ENCODE peak calls at places on chromosomes 12 and 14, in ten cellular contexts. One of them, this sample, is unnamed.

GRCh38 chr12:66140726-66141125 is 10.2 kb upstream of the LLPH start:
- DNase-seq in NCI-H2081: no peak
- DNase-seq in CD8-positive, alpha-beta T cell: no peak
- DNase-seq in omental fat pad: no peak
- DNase-seq in HT1080: no peak
- DNase-seq in NCI-H748 treated with DMSO at 0.1 percent for 48 hours: no peak
- DNase-seq in C1 segment of cervical spinal cord: no peak
- DNase-seq in stimulated activated CD4-positive, alpha-beta T cell treated with anti-CD3 and anti-CD28 coated beads, Interleukin-4, amount 100 ng/mL, for 48 hours: no peak
- DNase-seq in stimulated activated CD8-positive, alpha-beta memory T cell treated with anti-CD3 and anti-CD28 coated beads, Interleukin-4, amount 100 ng/mL, for 48 hours: no peak
- DNase-seq in suprapubic skin: no peak
- DNase-seq in this sample: no peak

GRCh38 chr14:68547305-68548193 is 245.3 kb downstream of the ZFP36L1 start:
- DNase-seq in C1 segment of cervical spinal cord: peak; percentile 44
- DNase-seq in HT1080: peak; percentile 89
- DNase-seq in NCI-H748 treated with DMSO at 0.1 percent for 48 hours: no peak
- DNase-seq in stimulated activated CD8-positive, alpha-beta memory T cell treated with anti-CD3 and anti-CD28 coated beads, Interleukin-4, amount 100 ng/mL, for 48 hours: no peak
- DNase-seq in omental fat pad: no peak
- DNase-seq in CD8-positive, alpha-beta T cell: no peak
- DNase-seq in NCI-H2081: no peak
- DNase-seq in suprapubic skin: peak; percentile 88
- DNase-seq in stimulated activated CD4-positive, alpha-beta T cell treated with anti-CD3 and anti-CD28 coated beads, Interleukin-4, amount 100 ng/mL, for 48 hours: no peak
- DNase-seq in this sample: no peak

GRCh38 chr12:49882248-49882850 is 21.4 kb downstream of the FAIM2 start:
- DNase-seq in stimulated activated CD8-positive, alpha-beta memory T cell treated with anti-CD3 and anti-CD28 coated beads, Interleukin-4, amount 100 ng/mL, for 48 hours: no peak
- DNase-seq in omental fat pad: no peak
- DNase-seq in C1 segment of cervical spinal cord: no peak
- DNase-seq in HT1080: no peak
- DNase-seq in NCI-H2081: no peak
- DNase-seq in NCI-H748 treated with DMSO at 0.1 percent for 48 hours: no peak
- DNase-seq in suprapubic skin: no peak
- DNase-seq in stimulated activated CD4-positive, alpha-beta T cell treated with anti-CD3 and anti-CD28 coated beads, Interleukin-4, amount 100 ng/mL, for 48 hours: no peak
- DNase-seq in CD8-positive, alpha-beta T cell: no peak
- DNase-seq in this sample: no peak

GRCh38 chr12:89389755-89390661 is 37.7 kb upstream of the DUSP6 start:
- DNase-seq in C1 segment of cervical spinal cord: no peak
- DNase-seq in CD8-positive, alpha-beta T cell: no peak
- DNase-seq in omental fat pad: no peak
- DNase-seq in NCI-H2081: no peak
- DNase-seq in HT1080: no peak
- DNase-seq in stimulated activated CD4-positive, alpha-beta T cell treated with anti-CD3 and anti-CD28 coated beads, Interleukin-4, amount 100 ng/mL, for 48 hours: peak; percentile 29
- DNase-seq in NCI-H748 treated with DMSO at 0.1 percent for 48 hours: no peak
- DNase-seq in stimulated activated CD8-positive, alpha-beta memory T cell treated with anti-CD3 and anti-CD28 coated beads, Interleukin-4, amount 100 ng/mL, for 48 hours: peak; percentile 35
- DNase-seq in suprapubic skin: no peak
- DNase-seq in this sample: no peak

GRCh38 chr14:85533821-85534271 is 3.9 kb downstream of the FLRT2 start:
- DNase-seq in NCI-H2081: no peak
- DNase-seq in C1 segment of cervical spinal cord: peak; percentile 29
- DNase-seq in suprapubic skin: no peak
- DNase-seq in stimulated activated CD4-positive, alpha-beta T cell treated with anti-CD3 and anti-CD28 coated beads, Interleukin-4, amount 100 ng/mL, for 48 hours: no peak
- DNase-seq in omental fat pad: no peak
- DNase-seq in HT1080: peak; percentile 31
- DNase-seq in CD8-positive, alpha-beta T cell: no peak
- DNase-seq in NCI-H748 treated with DMSO at 0.1 percent for 48 hours: peak; percentile 38
- DNase-seq in stimulated activated CD8-positive, alpha-beta memory T cell treated with anti-CD3 and anti-CD28 coated beads, Interleukin-4, amount 100 ng/mL, for 48 hours: no peak
- DNase-seq in this sample: peak; percentile 4

GRCh38 chr12:3777206-3777809 is 24.4 kb upstream of the CRACR2A start:
- DNase-seq in NCI-H748 treated with DMSO at 0.1 percent for 48 hours: peak; percentile 32
- DNase-seq in HT1080: peak; percentile 39
- DNase-seq in CD8-positive, alpha-beta T cell: no peak
- DNase-seq in C1 segment of cervical spinal cord: no peak
- DNase-seq in NCI-H2081: peak; percentile 45
- DNase-seq in omental fat pad: no peak
- DNase-seq in stimulated activated CD8-positive, alpha-beta memory T cell treated with anti-CD3 and anti-CD28 coated beads, Interleukin-4, amount 100 ng/mL, for 48 hours: no peak
- DNase-seq in suprapubic skin: no peak
- DNase-seq in stimulated activated CD4-positive, alpha-beta T cell treated with anti-CD3 and anti-CD28 coated beads, Interleukin-4, amount 100 ng/mL, for 48 hours: no peak
- DNase-seq in this sample: no peak

GRCh38 chr14:58171090-58171489 is 19.1 kb upstream of the ARMH4 start:
- DNase-seq in stimulated activated CD4-positive, alpha-beta T cell treated with anti-CD3 and anti-CD28 coated beads, Interleukin-4, amount 100 ng/mL, for 48 hours: peak; percentile 29
- DNase-seq in CD8-positive, alpha-beta T cell: peak; percentile 13
- DNase-seq in HT1080: peak; percentile 88
- DNase-seq in stimulated activated CD8-positive, alpha-beta memory T cell treated with anti-CD3 and anti-CD28 coated beads, Interleukin-4, amount 100 ng/mL, for 48 hours: peak; percentile 68
- DNase-seq in NCI-H2081: peak; percentile 75
- DNase-seq in NCI-H748 treated with DMSO at 0.1 percent for 48 hours: peak; percentile 82
- DNase-seq in omental fat pad: peak; percentile 48
- DNase-seq in C1 segment of cervical spinal cord: peak; percentile 59
- DNase-seq in suprapubic skin: peak; percentile 83
- DNase-seq in this sample: no peak

GRCh38 chr14:55102141-55102547 is 26.9 kb upstream of the LGALS3 start:
- DNase-seq in stimulated activated CD8-positive, alpha-beta memory T cell treated with anti-CD3 and anti-CD28 coated beads, Interleukin-4, amount 100 ng/mL, for 48 hours: peak; percentile 58
- DNase-seq in suprapubic skin: peak; percentile 92
- DNase-seq in HT1080: peak; percentile 79
- DNase-seq in omental fat pad: no peak
- DNase-seq in C1 segment of cervical spinal cord: peak; percentile 75
- DNase-seq in stimulated activated CD4-positive, alpha-beta T cell treated with anti-CD3 and anti-CD28 coated beads, Interleukin-4, amount 100 ng/mL, for 48 hours: no peak
- DNase-seq in NCI-H2081: peak; percentile 86
- DNase-seq in NCI-H748 treated with DMSO at 0.1 percent for 48 hours: peak; percentile 34
- DNase-seq in CD8-positive, alpha-beta T cell: peak; percentile 54
- DNase-seq in this sample: peak; percentile 58

GRCh38 chr12:55642275-55643068 is 5.8 kb downstream of the OR10P1 start:
- DNase-seq in NCI-H2081: no peak
- DNase-seq in C1 segment of cervical spinal cord: no peak
- DNase-seq in stimulated activated CD8-positive, alpha-beta memory T cell treated with anti-CD3 and anti-CD28 coated beads, Interleukin-4, amount 100 ng/mL, for 48 hours: peak; percentile 40
- DNase-seq in CD8-positive, alpha-beta T cell: peak; percentile 20
- DNase-seq in NCI-H748 treated with DMSO at 0.1 percent for 48 hours: no peak
- DNase-seq in HT1080: no peak
- DNase-seq in omental fat pad: no peak
- DNase-seq in suprapubic skin: no peak
- DNase-seq in stimulated activated CD4-positive, alpha-beta T cell treated with anti-CD3 and anti-CD28 coated beads, Interleukin-4, amount 100 ng/mL, for 48 hours: no peak
- DNase-seq in this sample: no peak

GRCh38 chr12:10048531-10048930 is 18.0 kb downstream of the CLEC9A start:
- DNase-seq in suprapubic skin: no peak
- DNase-seq in NCI-H2081: no peak
- DNase-seq in stimulated activated CD8-positive, alpha-beta memory T cell treated with anti-CD3 and anti-CD28 coated beads, Interleukin-4, amount 100 ng/mL, for 48 hours: no peak
- DNase-seq in NCI-H748 treated with DMSO at 0.1 percent for 48 hours: no peak
- DNase-seq in C1 segment of cervical spinal cord: no peak
- DNase-seq in stimulated activated CD4-positive, alpha-beta T cell treated with anti-CD3 and anti-CD28 coated beads, Interleukin-4, amount 100 ng/mL, for 48 hours: no peak
- DNase-seq in HT1080: no peak
- DNase-seq in omental fat pad: no peak
- DNase-seq in CD8-positive, alpha-beta T cell: no peak
- DNase-seq in this sample: no peak

GRCh38 chr12:115245005-115245404 is 561.0 kb upstream of the TBX3 start:
- DNase-seq in stimulated activated CD4-positive, alpha-beta T cell treated with anti-CD3 and anti-CD28 coated beads, Interleukin-4, amount 100 ng/mL, for 48 hours: no peak
- DNase-seq in omental fat pad: no peak
- DNase-seq in suprapubic skin: no peak
- DNase-seq in NCI-H2081: no peak
- DNase-seq in HT1080: no peak
- DNase-seq in NCI-H748 treated with DMSO at 0.1 percent for 48 hours: no peak
- DNase-seq in CD8-positive, alpha-beta T cell: no peak
- DNase-seq in stimulated activated CD8-positive, alpha-beta memory T cell treated with anti-CD3 and anti-CD28 coated beads, Interleukin-4, amount 100 ng/mL, for 48 hours: no peak
- DNase-seq in C1 segment of cervical spinal cord: no peak
- DNase-seq in this sample: no peak

GRCh38 chr12:12779529-12779928 is 5.9 kb upstream of the APOLD1 start:
- DNase-seq in NCI-H748 treated with DMSO at 0.1 percent for 48 hours: peak; percentile 82
- DNase-seq in NCI-H2081: peak; percentile 49
- DNase-seq in stimulated activated CD8-positive, alpha-beta memory T cell treated with anti-CD3 and anti-CD28 coated beads, Interleukin-4, amount 100 ng/mL, for 48 hours: no peak
- DNase-seq in suprapubic skin: no peak
- DNase-seq in stimulated activated CD4-positive, alpha-beta T cell treated with anti-CD3 and anti-CD28 coated beads, Interleukin-4, amount 100 ng/mL, for 48 hours: no peak
- DNase-seq in C1 segment of cervical spinal cord: no peak
- DNase-seq in CD8-positive, alpha-beta T cell: no peak
- DNase-seq in HT1080: peak; percentile 86
- DNase-seq in omental fat pad: no peak
- DNase-seq in this sample: no peak

GRCh38 chr12:80178846-80179245 is 79.5 kb downstream of the OTOGL start:
- DNase-seq in C1 segment of cervical spinal cord: no peak
- DNase-seq in stimulated activated CD8-positive, alpha-beta memory T cell treated with anti-CD3 and anti-CD28 coated beads, Interleukin-4, amount 100 ng/mL, for 48 hours: peak; percentile 26
- DNase-seq in NCI-H2081: no peak
- DNase-seq in NCI-H748 treated with DMSO at 0.1 percent for 48 hours: no peak
- DNase-seq in stimulated activated CD4-positive, alpha-beta T cell treated with anti-CD3 and anti-CD28 coated beads, Interleukin-4, amount 100 ng/mL, for 48 hours: no peak
- DNase-seq in CD8-positive, alpha-beta T cell: no peak
- DNase-seq in omental fat pad: no peak
- DNase-seq in HT1080: peak; percentile 24
- DNase-seq in suprapubic skin: no peak
- DNase-seq in this sample: no peak

GRCh38 chr12:105025890-105026289 is 39.8 kb downstream of the NOPCHAP1 start:
- DNase-seq in CD8-positive, alpha-beta T cell: no peak
- DNase-seq in omental fat pad: no peak
- DNase-seq in C1 segment of cervical spinal cord: no peak
- DNase-seq in NCI-H748 treated with DMSO at 0.1 percent for 48 hours: no peak
- DNase-seq in stimulated activated CD4-positive, alpha-beta T cell treated with anti-CD3 and anti-CD28 coated beads, Interleukin-4, amount 100 ng/mL, for 48 hours: no peak
- DNase-seq in HT1080: no peak
- DNase-seq in suprapubic skin: no peak
- DNase-seq in stimulated activated CD8-positive, alpha-beta memory T cell treated with anti-CD3 and anti-CD28 coated beads, Interleukin-4, amount 100 ng/mL, for 48 hours: no peak
- DNase-seq in NCI-H2081: peak; percentile 39
- DNase-seq in this sample: no peak

GRCh38 chr12:47411961-47412360 is 293.9 kb downstream of the RPAP3 start:
- DNase-seq in CD8-positive, alpha-beta T cell: no peak
- DNase-seq in suprapubic skin: no peak
- DNase-seq in stimulated activated CD4-positive, alpha-beta T cell treated with anti-CD3 and anti-CD28 coated beads, Interleukin-4, amount 100 ng/mL, for 48 hours: no peak
- DNase-seq in C1 segment of cervical spinal cord: no peak
- DNase-seq in NCI-H748 treated with DMSO at 0.1 percent for 48 hours: no peak
- DNase-seq in stimulated activated CD8-positive, alpha-beta memory T cell treated with anti-CD3 and anti-CD28 coated beads, Interleukin-4, amount 100 ng/mL, for 48 hours: no peak
- DNase-seq in omental fat pad: no peak
- DNase-seq in HT1080: no peak
- DNase-seq in NCI-H2081: no peak
- DNase-seq in this sample: no peak

GRCh38 chr12:41103614-41104013 is 84.5 kb upstream of the PDZRN4 start:
- DNase-seq in suprapubic skin: no peak
- DNase-seq in NCI-H2081: no peak
- DNase-seq in omental fat pad: no peak
- DNase-seq in stimulated activated CD4-positive, alpha-beta T cell treated with anti-CD3 and anti-CD28 coated beads, Interleukin-4, amount 100 ng/mL, for 48 hours: no peak
- DNase-seq in CD8-positive, alpha-beta T cell: no peak
- DNase-seq in C1 segment of cervical spinal cord: no peak
- DNase-seq in NCI-H748 treated with DMSO at 0.1 percent for 48 hours: no peak
- DNase-seq in stimulated activated CD8-positive, alpha-beta memory T cell treated with anti-CD3 and anti-CD28 coated beads, Interleukin-4, amount 100 ng/mL, for 48 hours: no peak
- DNase-seq in HT1080: no peak
- DNase-seq in this sample: no peak

GRCh38 chr14:100692859-100693558 is 33.7 kb upstream of the DLK1 start:
- DNase-seq in stimulated activated CD8-positive, alpha-beta memory T cell treated with anti-CD3 and anti-CD28 coated beads, Interleukin-4, amount 100 ng/mL, for 48 hours: no peak
- DNase-seq in HT1080: peak; percentile 97
- DNase-seq in NCI-H2081: no peak
- DNase-seq in omental fat pad: no peak
- DNase-seq in C1 segment of cervical spinal cord: no peak
- DNase-seq in NCI-H748 treated with DMSO at 0.1 percent for 48 hours: peak; percentile 69
- DNase-seq in CD8-positive, alpha-beta T cell: no peak
- DNase-seq in suprapubic skin: no peak
- DNase-seq in stimulated activated CD4-positive, alpha-beta T cell treated with anti-CD3 and anti-CD28 coated beads, Interleukin-4, amount 100 ng/mL, for 48 hours: no peak
- DNase-seq in this sample: no peak

GRCh38 chr12:27015730-27016076 is 1.5 kb upstream of the TM7SF3 start:
- DNase-seq in C1 segment of cervical spinal cord: no peak
- DNase-seq in stimulated activated CD8-positive, alpha-beta memory T cell treated with anti-CD3 and anti-CD28 coated beads, Interleukin-4, amount 100 ng/mL, for 48 hours: no peak
- DNase-seq in NCI-H2081: no peak
- DNase-seq in CD8-positive, alpha-beta T cell: no peak
- DNase-seq in NCI-H748 treated with DMSO at 0.1 percent for 48 hours: peak; percentile 10
- DNase-seq in suprapubic skin: no peak
- DNase-seq in stimulated activated CD4-positive, alpha-beta T cell treated with anti-CD3 and anti-CD28 coated beads, Interleukin-4, amount 100 ng/mL, for 48 hours: no peak
- DNase-seq in omental fat pad: no peak
- DNase-seq in HT1080: peak; percentile 53
- DNase-seq in this sample: no peak

GRCh38 chr14:37246427-37246829 is 48.7 kb downstream of the MIPOL1 start:
- DNase-seq in HT1080: peak; percentile 42
- DNase-seq in NCI-H2081: peak; percentile 49
- DNase-seq in stimulated activated CD8-positive, alpha-beta memory T cell treated with anti-CD3 and anti-CD28 coated beads, Interleukin-4, amount 100 ng/mL, for 48 hours: no peak
- DNase-seq in suprapubic skin: no peak
- DNase-seq in stimulated activated CD4-positive, alpha-beta T cell treated with anti-CD3 and anti-CD28 coated beads, Interleukin-4, amount 100 ng/mL, for 48 hours: no peak
- DNase-seq in NCI-H748 treated with DMSO at 0.1 percent for 48 hours: peak; percentile 92
- DNase-seq in omental fat pad: no peak
- DNase-seq in C1 segment of cervical spinal cord: no peak
- DNase-seq in CD8-positive, alpha-beta T cell: no peak
- DNase-seq in this sample: no peak

GRCh38 chr12:46963977-46964376 is 115.4 kb upstream of the PCED1B start:
- DNase-seq in NCI-H748 treated with DMSO at 0.1 percent for 48 hours: no peak
- DNase-seq in stimulated activated CD4-positive, alpha-beta T cell treated with anti-CD3 and anti-CD28 coated beads, Interleukin-4, amount 100 ng/mL, for 48 hours: no peak
- DNase-seq in NCI-H2081: no peak
- DNase-seq in stimulated activated CD8-positive, alpha-beta memory T cell treated with anti-CD3 and anti-CD28 coated beads, Interleukin-4, amount 100 ng/mL, for 48 hours: no peak
- DNase-seq in HT1080: peak; percentile 44
- DNase-seq in C1 segment of cervical spinal cord: no peak
- DNase-seq in CD8-positive, alpha-beta T cell: no peak
- DNase-seq in suprapubic skin: no peak
- DNase-seq in omental fat pad: no peak
- DNase-seq in this sample: no peak

GRCh38 chr14:100901391-100902183 is 1.9 kb downstream of the RTL1 start:
- DNase-seq in HT1080: no peak
- DNase-seq in suprapubic skin: peak; percentile 49
- DNase-seq in stimulated activated CD8-positive, alpha-beta memory T cell treated with anti-CD3 and anti-CD28 coated beads, Interleukin-4, amount 100 ng/mL, for 48 hours: peak; percentile 21
- DNase-seq in NCI-H2081: no peak
- DNase-seq in CD8-positive, alpha-beta T cell: no peak
- DNase-seq in stimulated activated CD4-positive, alpha-beta T cell treated with anti-CD3 and anti-CD28 coated beads, Interleukin-4, amount 100 ng/mL, for 48 hours: no peak
- DNase-seq in omental fat pad: no peak
- DNase-seq in NCI-H748 treated with DMSO at 0.1 percent for 48 hours: no peak
- DNase-seq in C1 segment of cervical spinal cord: no peak
- DNase-seq in this sample: no peak

GRCh38 chr12:38138225-38139221 is 178.1 kb upstream of the ALG10B start:
- DNase-seq in CD8-positive, alpha-beta T cell: peak; percentile 66
- DNase-seq in stimulated activated CD4-positive, alpha-beta T cell treated with anti-CD3 and anti-CD28 coated beads, Interleukin-4, amount 100 ng/mL, for 48 hours: peak; percentile 47
- DNase-seq in NCI-H2081: peak; percentile 28
- DNase-seq in suprapubic skin: peak; percentile 84
- DNase-seq in omental fat pad: peak; percentile 77
- DNase-seq in stimulated activated CD8-positive, alpha-beta memory T cell treated with anti-CD3 and anti-CD28 coated beads, Interleukin-4, amount 100 ng/mL, for 48 hours: peak; percentile 84
- DNase-seq in NCI-H748 treated with DMSO at 0.1 percent for 48 hours: peak; percentile 73
- DNase-seq in C1 segment of cervical spinal cord: peak; percentile 21
- DNase-seq in HT1080: peak; percentile 76
- DNase-seq in this sample: peak; percentile 25

GRCh38 chr14:20580242-20580641 is 7.6 kb downstream of the RNASE11 start:
- DNase-seq in NCI-H2081: no peak
- DNase-seq in NCI-H748 treated with DMSO at 0.1 percent for 48 hours: no peak
- DNase-seq in omental fat pad: no peak
- DNase-seq in suprapubic skin: no peak
- DNase-seq in HT1080: no peak
- DNase-seq in stimulated activated CD8-positive, alpha-beta memory T cell treated with anti-CD3 and anti-CD28 coated beads, Interleukin-4, amount 100 ng/mL, for 48 hours: no peak
- DNase-seq in C1 segment of cervical spinal cord: no peak
- DNase-seq in stimulated activated CD4-positive, alpha-beta T cell treated with anti-CD3 and anti-CD28 coated beads, Interleukin-4, amount 100 ng/mL, for 48 hours: no peak
- DNase-seq in CD8-positive, alpha-beta T cell: no peak
- DNase-seq in this sample: no peak

GRCh38 chr14:93086441-93087055 is 29.2 kb downstream of the ITPK1 start:
- DNase-seq in NCI-H748 treated with DMSO at 0.1 percent for 48 hours: no peak
- DNase-seq in C1 segment of cervical spinal cord: no peak
- DNase-seq in stimulated activated CD8-positive, alpha-beta memory T cell treated with anti-CD3 and anti-CD28 coated beads, Interleukin-4, amount 100 ng/mL, for 48 hours: peak; percentile 47
- DNase-seq in stimulated activated CD4-positive, alpha-beta T cell treated with anti-CD3 and anti-CD28 coated beads, Interleukin-4, amount 100 ng/mL, for 48 hours: no peak
- DNase-seq in HT1080: peak; percentile 25
- DNase-seq in suprapubic skin: no peak
- DNase-seq in CD8-positive, alpha-beta T cell: no peak
- DNase-seq in omental fat pad: no peak
- DNase-seq in NCI-H2081: peak; percentile 24
- DNase-seq in this sample: no peak

GRCh38 chr12:31849090-31849687 is 110.0 kb upstream of the RESF1 start:
- DNase-seq in stimulated activated CD4-positive, alpha-beta T cell treated with anti-CD3 and anti-CD28 coated beads, Interleukin-4, amount 100 ng/mL, for 48 hours: no peak
- DNase-seq in NCI-H2081: no peak
- DNase-seq in NCI-H748 treated with DMSO at 0.1 percent for 48 hours: no peak
- DNase-seq in suprapubic skin: no peak
- DNase-seq in stimulated activated CD8-positive, alpha-beta memory T cell treated with anti-CD3 and anti-CD28 coated beads, Interleukin-4, amount 100 ng/mL, for 48 hours: no peak
- DNase-seq in HT1080: no peak
- DNase-seq in omental fat pad: no peak
- DNase-seq in CD8-positive, alpha-beta T cell: no peak
- DNase-seq in C1 segment of cervical spinal cord: no peak
- DNase-seq in this sample: no peak

GRCh38 chr14:23694085-23694975 is 58.2 kb downstream of the DHRS2 start:
- DNase-seq in omental fat pad: no peak
- DNase-seq in NCI-H748 treated with DMSO at 0.1 percent for 48 hours: no peak
- DNase-seq in NCI-H2081: no peak
- DNase-seq in CD8-positive, alpha-beta T cell: no peak
- DNase-seq in suprapubic skin: no peak
- DNase-seq in stimulated activated CD4-positive, alpha-beta T cell treated with anti-CD3 and anti-CD28 coated beads, Interleukin-4, amount 100 ng/mL, for 48 hours: no peak
- DNase-seq in C1 segment of cervical spinal cord: no peak
- DNase-seq in HT1080: no peak
- DNase-seq in stimulated activated CD8-positive, alpha-beta memory T cell treated with anti-CD3 and anti-CD28 coated beads, Interleukin-4, amount 100 ng/mL, for 48 hours: no peak
- DNase-seq in this sample: no peak

GRCh38 chr14:35332517-35333346 is 40.5 kb downstream of the PSMA6 start:
- DNase-seq in stimulated activated CD4-positive, alpha-beta T cell treated with anti-CD3 and anti-CD28 coated beads, Interleukin-4, amount 100 ng/mL, for 48 hours: peak; percentile 54
- DNase-seq in C1 segment of cervical spinal cord: no peak
- DNase-seq in suprapubic skin: no peak
- DNase-seq in omental fat pad: no peak
- DNase-seq in NCI-H2081: no peak
- DNase-seq in CD8-positive, alpha-beta T cell: peak; percentile 43
- DNase-seq in HT1080: peak; percentile 45
- DNase-seq in NCI-H748 treated with DMSO at 0.1 percent for 48 hours: no peak
- DNase-seq in stimulated activated CD8-positive, alpha-beta memory T cell treated with anti-CD3 and anti-CD28 coated beads, Interleukin-4, amount 100 ng/mL, for 48 hours: peak; percentile 73
- DNase-seq in this sample: no peak

GRCh38 chr14:64685364-64686130 is 18.7 kb upstream of the PLEKHG3 start:
- DNase-seq in C1 segment of cervical spinal cord: no peak
- DNase-seq in stimulated activated CD8-positive, alpha-beta memory T cell treated with anti-CD3 and anti-CD28 coated beads, Interleukin-4, amount 100 ng/mL, for 48 hours: no peak
- DNase-seq in NCI-H748 treated with DMSO at 0.1 percent for 48 hours: no peak
- DNase-seq in NCI-H2081: no peak
- DNase-seq in suprapubic skin: no peak
- DNase-seq in HT1080: no peak
- DNase-seq in omental fat pad: no peak
- DNase-seq in stimulated activated CD4-positive, alpha-beta T cell treated with anti-CD3 and anti-CD28 coated beads, Interleukin-4, amount 100 ng/mL, for 48 hours: no peak
- DNase-seq in CD8-positive, alpha-beta T cell: no peak
- DNase-seq in this sample: no peak